ENCODE peak calls at places on chromosomes 4 and X, in ten cellular contexts. N is thyroid gland; J is heart left ventricle; O is cardiac fibroblast; W is uterus; R is CD4-positive, alpha-beta T cell; F is psoas muscle; K is LNCaP clone FGC; S is Caco-2; A is brain microvascular endothelial cell. C is an unnamed sample.

GRCh38 chr4:47195706-47196105 is 164.3 kb downstream of the GABRB1 start:
- DNase-seq in N (no peak), J (no peak), O (peak), W (no peak), R (no peak), F (no peak), K (no peak), S (no peak), A (peak), C (no peak)

GRCh38 chrX:40845331-40845911 is 110.1 kb upstream of the MED14 start:
- DNase-seq in N (peak), J (peak), O (peak), W (peak), R (no peak), F (no peak), K (no peak), S (peak), A (peak), C (peak)

GRCh38 chr4:89753601-89754066 is 83.3 kb downstream of the SNCA start:
- DNase-seq in N (no peak), J (no peak), O (peak), W (no peak), R (no peak), F (no peak), K (no peak), S (no peak), A (peak), C (peak)

GRCh38 chr4:150708004-150708403 is 126.1 kb downstream of the MAB21L2 start:
- DNase-seq in N (no peak), J (no peak), O (no peak), W (no peak), R (no peak), F (no peak), K (no peak), S (no peak), A (no peak), C (no peak)

GRCh38 chr4:104064650-104065577 is 345.1 kb upstream of the TACR3 start:
- DNase-seq in N (peak), J (peak), O (peak), W (no peak), R (no peak), F (peak), K (peak), S (peak), A (peak), C (no peak)

GRCh38 chr4:158172558-158173258 is at the start of gene GASK1B:
- DNase-seq in N (peak), J (peak), O (peak), W (peak), R (no peak), F (no peak), K (no peak), S (peak), A (peak), C (peak)

GRCh38 chr4:38091636-38092035 is 131.4 kb downstream of the PTTG2 start:
- DNase-seq in N (no peak), J (no peak), O (peak), W (no peak), R (no peak), F (no peak), K (peak), S (no peak), A (no peak), C (peak)

GRCh38 chrX:29726811-29727210 is 488.6 kb upstream of the MAGEB2 start:
- DNase-seq in N (no peak), J (no peak), O (no peak), W (no peak), R (no peak), F (no peak), K (no peak), S (no peak), A (no peak), C (no peak)

GRCh38 chr4:12145768-12146167 is 717.1 kb upstream of the HS3ST1 start:
- DNase-seq in N (no peak), J (no peak), O (no peak), W (no peak), R (no peak), F (no peak), K (no peak), S (no peak), A (no peak), C (no peak)

GRCh38 chrX:111086521-111087127 is 9.4 kb upstream of the PAK3 start:
- DNase-seq in N (no peak), J (no peak), O (no peak), W (no peak), R (no peak), F (no peak), K (no peak), S (no peak), A (no peak), C (no peak)

GRCh38 chr4:152052431-152053057 is 291.7 kb upstream of the GATB start:
- DNase-seq in N (no peak), J (no peak), O (peak), W (no peak), R (no peak), F (no peak), K (no peak), S (no peak), A (peak), C (no peak)

GRCh38 chr4:57061395-57061794 is 48.8 kb downstream of the IGFBP7 start:
- DNase-seq in N (no peak), J (no peak), O (peak), W (no peak), R (no peak), F (no peak), K (no peak), S (no peak), A (peak), C (no peak)

GRCh38 chr4:79223993-79224776 is 101.7 kb downstream of the NAA11 start:
- DNase-seq in N (no peak), J (no peak), O (no peak), W (no peak), R (no peak), F (no peak), K (peak), S (no peak), A (no peak), C (no peak)

GRCh38 chrX:119996600-119997524 is 53.3 kb upstream of the NKAP start:
- DNase-seq in N (no peak), J (no peak), O (no peak), W (no peak), R (no peak), F (no peak), K (no peak), S (no peak), A (no peak), C (no peak)

GRCh38 chrX:150146271-150146888 is 208.1 kb upstream of the EOLA2 start:
- DNase-seq in N (no peak), J (peak), O (no peak), W (no peak), R (no peak), F (no peak), K (no peak), S (no peak), A (no peak), C (no peak)

GRCh38 chrX:134625315-134625718 is 33.0 kb downstream of the PLAC1 start:
- DNase-seq in N (no peak), J (no peak), O (peak), W (no peak), R (no peak), F (peak), K (no peak), S (no peak), A (no peak), C (no peak)

GRCh38 chr4:168871686-168872085 is 138.4 kb downstream of the CBR4 start:
- DNase-seq in N (no peak), J (no peak), O (no peak), W (no peak), R (no peak), F (no peak), K (no peak), S (no peak), A (no peak), C (no peak)

GRCh38 chr4:155666701-155667537 is at the start of gene GUCY1A1:
- DNase-seq in N (peak), J (peak), O (no peak), W (peak), R (no peak), F (peak), K (no peak), S (no peak), A (no peak), C (no peak)

GRCh38 chr4:78735697-78736096 is 40.5 kb upstream of the BMP2K start:
- DNase-seq in N (no peak), J (no peak), O (no peak), W (no peak), R (no peak), F (no peak), K (no peak), S (no peak), A (no peak), C (no peak)

GRCh38 chr4:8345053-8345945 is 75.7 kb downstream of the HTRA3 start:
- DNase-seq in N (no peak), J (no peak), O (no peak), W (no peak), R (no peak), F (no peak), K (no peak), S (no peak), A (no peak), C (no peak)

GRCh38 chr4:138398297-138398696 is 156.1 kb upstream of the SLC7A11 start:
- DNase-seq in N (no peak), J (no peak), O (peak), W (no peak), R (no peak), F (no peak), K (peak), S (no peak), A (no peak), C (no peak)

GRCh38 chr4:168451331-168451730 is 29.0 kb downstream of the DDX60L start:
- DNase-seq in N (no peak), J (no peak), O (peak), W (no peak), R (no peak), F (no peak), K (no peak), S (no peak), A (no peak), C (no peak)

GRCh38 chr4:17027495-17027894 is 129.1 kb upstream of the LDB2 start:
- DNase-seq in N (no peak), J (no peak), O (peak), W (no peak), R (no peak), F (no peak), K (no peak), S (no peak), A (peak), C (peak)

GRCh38 chr4:100569196-100569595 is 51.4 kb upstream of the EMCN start:
- DNase-seq in N (no peak), J (no peak), O (no peak), W (no peak), R (no peak), F (no peak), K (no peak), S (no peak), A (no peak), C (no peak)

GRCh38 chrX:14963447-14964236 is 90.4 kb downstream of the MOSPD2 start:
- DNase-seq in N (no peak), J (no peak), O (peak), W (no peak), R (no peak), F (no peak), K (no peak), S (no peak), A (peak), C (no peak)

GRCh38 chr4:73137121-73137520 is 67.6 kb upstream of the COX18 start:
- DNase-seq in N (no peak), J (no peak), O (no peak), W (no peak), R (no peak), F (no peak), K (peak), S (no peak), A (no peak), C (no peak)

GRCh38 chr4:73139991-73140390 is 70.5 kb upstream of the COX18 start:
- DNase-seq in N (no peak), J (no peak), O (peak), W (no peak), R (no peak), F (no peak), K (no peak), S (no peak), A (no peak), C (no peak)

GRCh38 chr4:73139245-73139644 is 69.7 kb upstream of the COX18 start:
- DNase-seq in N (no peak), J (no peak), O (peak), W (no peak), R (no peak), F (no peak), K (no peak), S (no peak), A (no peak), C (no peak)

GRCh38 chr4:73142995-73143547 is 73.6 kb upstream of the COX18 start:
- DNase-seq in N (no peak), J (no peak), O (peak), W (no peak), R (no peak), F (no peak), K (no peak), S (no peak), A (no peak), C (no peak)
- TF ChIP-seq CTCF in N (peak), J (no peak), O (peak), W (no peak), R (peak), F (peak), K (peak), S (peak), A (peak), C (no peak)

GRCh38 chrX:100409316-100410082 is 574 bp downstream of the PCDH19 start:
- DNase-seq in N (no peak), J (no peak), O (no peak), W (no peak), R (no peak), F (no peak), K (no peak), S (no peak), A (no peak), C (no peak)

GRCh38 chrX:100407784-100408642 is 2.1 kb downstream of the PCDH19 start:
- DNase-seq in N (no peak), J (no peak), O (no peak), W (no peak), R (no peak), F (no peak), K (no peak), S (no peak), A (no peak), C (no peak)

GRCh38 chrX:100407147-100407783 is 2.8 kb downstream of the PCDH19 start:
- DNase-seq in N (no peak), J (no peak), O (no peak), W (no peak), R (no peak), F (no peak), K (no peak), S (no peak), A (no peak), C (no peak)

GRCh38 chrX:100410083-100410590 is at the start of gene PCDH19:
- DNase-seq in N (peak), J (peak), O (peak), W (peak), R (no peak), F (peak), K (peak), S (peak), A (peak), C (peak)

DNA sequence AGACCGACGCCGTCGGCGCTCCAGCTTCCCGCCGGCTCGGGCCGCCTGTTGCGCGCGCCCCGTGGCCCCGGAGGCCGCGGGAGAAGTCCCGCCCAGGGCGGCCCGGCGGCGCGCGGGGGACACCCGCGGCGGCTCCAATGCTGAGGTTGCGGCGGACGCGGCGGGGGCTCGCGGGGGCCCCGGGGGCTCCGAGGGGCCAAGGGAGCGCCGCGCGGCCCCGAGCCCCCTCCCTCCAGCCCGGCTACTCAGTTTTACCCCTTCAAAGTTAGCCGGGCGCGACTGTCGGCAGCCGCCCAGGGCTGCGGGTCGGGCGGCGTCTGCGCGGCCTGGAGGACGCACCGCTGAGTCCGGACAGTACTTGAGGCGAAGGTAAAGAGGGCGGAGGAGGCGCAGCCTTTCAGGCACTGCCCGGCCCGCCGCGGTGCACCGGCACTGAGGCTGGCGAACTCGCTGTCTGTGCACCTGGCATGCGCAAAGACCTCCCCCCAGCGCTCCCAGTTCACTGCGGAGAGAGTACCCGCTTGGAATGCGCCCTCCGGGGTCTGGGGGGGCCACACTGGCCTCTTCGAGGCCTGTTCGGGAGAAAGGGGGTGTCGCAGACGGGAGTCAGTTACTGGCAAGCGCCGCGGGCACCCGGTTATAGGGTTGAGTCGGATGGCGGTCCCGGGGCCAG is 1.3 kb downstream of the PCDH19 start:
- DNase-seq in N (no peak), J (no peak), O (no peak), W (no peak), R (no peak), F (no peak), K (no peak), S (no peak), A (no peak), C (no peak)
- TF ChIP-seq CTCF in N (no peak), J (no peak), O (no peak), W (no peak), R (no peak), F (no peak), K (no peak), S (no peak), A (no peak), C (no peak)

GRCh38 chr4:121822796-121823504 is 733 bp downstream of the CCNA2 start:
- DNase-seq in N (peak), J (peak), O (peak), W (peak), R (no peak), F (no peak), K (no peak), S (peak), A (peak), C (no peak)
- TF ChIP-seq CTCF in N (no peak), J (no peak), O (peak), W (no peak), R (peak), F (no peak), K (peak), S (no peak), A (peak), C (peak)

DNA sequence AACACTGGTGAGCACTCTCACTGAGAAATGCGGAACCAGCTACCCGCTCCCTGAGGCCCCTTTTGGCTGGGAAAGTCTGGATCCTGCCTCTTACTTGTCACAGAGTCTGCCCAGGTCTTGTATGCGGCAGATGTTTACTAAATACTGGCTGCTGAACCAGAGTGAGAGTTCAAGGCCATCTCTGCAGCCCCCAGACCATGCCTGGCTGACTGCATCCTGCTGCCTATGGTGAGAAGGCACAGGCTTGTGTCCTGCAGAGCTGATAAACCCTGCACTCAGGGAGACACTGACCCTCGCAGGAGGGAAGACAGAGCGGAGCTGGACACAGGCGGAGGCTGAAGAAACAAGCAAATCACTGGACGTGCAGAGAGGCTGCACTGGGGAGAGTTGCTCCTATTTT is 46.5 kb downstream of the JAKMIP1 start:
- DNase-seq in N (no peak), J (no peak), O (no peak), W (no peak), R (no peak), F (no peak), K (no peak), S (no peak), A (no peak), C (no peak)
- TF ChIP-seq CTCF in N (no peak), J (no peak), O (no peak), W (no peak), R (no peak), F (no peak), K (no peak), S (no peak), A (no peak), C (no peak)

GRCh38 chr4:144501231-144501780 is 144.7 kb upstream of the HHIP start:
- DNase-seq in N (no peak), J (no peak), O (peak), W (no peak), R (no peak), F (no peak), K (no peak), S (no peak), A (peak), C (no peak)

GRCh38 chr4:144495944-144496343 is 150.0 kb upstream of the HHIP start:
- DNase-seq in N (no peak), J (no peak), O (no peak), W (no peak), R (no peak), F (no peak), K (no peak), S (no peak), A (no peak), C (no peak)

GRCh38 chr4:144494280-144494679 is 151.7 kb upstream of the HHIP start:
- DNase-seq in N (no peak), J (no peak), O (peak), W (no peak), R (no peak), F (no peak), K (no peak), S (no peak), A (no peak), C (no peak)

GRCh38 chr4:144504853-144505252 is 141.1 kb upstream of the HHIP start:
- DNase-seq in N (no peak), J (no peak), O (no peak), W (no peak), R (no peak), F (no peak), K (no peak), S (no peak), A (no peak), C (no peak)

DNA sequence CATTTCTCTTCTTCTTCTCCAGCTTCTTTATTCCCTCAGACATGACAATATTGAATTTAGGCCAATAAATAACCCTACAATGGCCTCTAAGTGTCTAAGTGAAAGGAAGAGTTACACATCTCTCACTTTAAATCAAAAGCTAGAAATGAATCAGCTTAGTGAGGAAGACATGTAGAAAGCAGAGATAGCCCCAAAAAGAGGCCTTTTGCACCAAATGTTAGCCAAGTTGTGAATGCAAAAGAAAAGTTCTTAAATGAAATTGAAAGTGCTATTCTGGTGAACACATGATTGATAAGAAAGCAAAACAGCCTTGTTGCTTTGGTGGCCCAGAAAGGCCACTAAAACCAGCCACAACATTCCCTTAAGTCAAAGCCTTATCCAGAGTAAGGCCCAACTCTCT is 146.2 kb upstream of the HHIP start:
- DNase-seq in N (no peak), J (no peak), O (no peak), W (no peak), R (no peak), F (no peak), K (no peak), S (no peak), A (no peak), C (no peak)
- TF ChIP-seq CTCF in N (no peak), J (no peak), O (no peak), W (no peak), R (no peak), F (no peak), K (no peak), S (no peak), A (no peak), C (no peak)

GRCh38 chr4:99317354-99317753 is 3.8 kb downstream of the ADH1B start:
- DNase-seq in N (no peak), J (no peak), O (no peak), W (no peak), R (no peak), F (no peak), K (no peak), S (no peak), A (no peak), C (no peak)
- TF ChIP-seq CTCF in N (no peak), J (no peak), O (no peak), W (no peak), R (no peak), F (no peak), K (no peak), S (no peak), A (no peak), C (no peak)

DNA sequence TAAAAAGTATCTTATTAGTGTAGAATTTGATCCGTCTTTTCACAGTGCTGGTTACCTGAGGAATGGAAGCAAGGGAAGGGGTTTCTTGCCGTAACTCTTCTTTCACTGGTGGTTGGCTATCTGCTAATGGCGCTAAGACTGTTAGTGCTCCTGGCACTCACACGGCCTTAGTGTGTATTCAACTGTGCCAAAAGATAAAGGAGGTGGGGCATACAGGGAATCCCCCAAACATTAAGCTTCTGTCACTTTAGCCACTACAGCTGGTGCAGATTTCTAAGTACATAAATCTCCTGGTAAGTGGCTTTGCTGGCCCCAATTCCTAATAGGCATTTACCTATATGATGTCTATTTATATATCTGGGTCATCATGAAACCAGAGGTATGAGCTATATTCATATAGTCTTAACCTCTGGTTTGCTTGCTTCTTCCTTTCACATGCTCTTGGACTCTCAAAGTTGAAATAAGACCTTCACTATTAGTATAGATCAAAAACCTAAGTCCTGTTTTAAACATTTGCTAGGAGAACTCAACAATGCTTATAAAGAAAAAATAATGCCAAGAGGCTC is 95.1 kb downstream of the TSPAN7 start:
- DNase-seq in N (no peak), J (no peak), O (no peak), W (no peak), R (no peak), F (no peak), K (no peak), S (no peak), A (no peak), C (no peak)
- TF ChIP-seq CTCF in N (no peak), J (no peak), O (no peak), W (no peak), R (no peak), F (no peak), K (no peak), S (no peak), A (no peak), C (no peak)